ENCODE peak calls at places on chromosomes 11 and 22, in four cellular contexts. O, V, Y and N are unnamed samples.

GRCh38 chr11:2779981-2780849 is 80.4 kb upstream of the KCNQ1OT1 start:
- DNase-seq in O (no peak), V (no peak), Y (peak), N (no peak)

GRCh38 chr11:17978553-17979287 is 34.1 kb downstream of the SERGEF start:
- DNase-seq in O (peak), V (peak), Y (peak), N (no peak)

GRCh38 chr11:7655253-7656217 is 17.8 kb downstream of the CYB5R2 start:
- DNase-seq in O (no peak), V (no peak), Y (peak), N (no peak)

GRCh38 chr11:123300874-123301695 is 106.0 kb upstream of the CLMP start:
- DNase-seq in O (peak), V (no peak), Y (no peak), N (peak)

GRCh38 chr11:79363861-79364378 is 76.9 kb downstream of the TENM4 start:
- DNase-seq in O (no peak), V (no peak), Y (no peak), N (no peak)

GRCh38 chr11:134957540-134958335 is 545.7 kb upstream of the B3GAT1 start:
- DNase-seq in O (no peak), V (no peak), Y (no peak), N (no peak)

GRCh38 chr11:7977251-7977917 is 9.8 kb upstream of the EIF3F start:
- DNase-seq in O (peak), V (peak), Y (no peak), N (no peak)

GRCh38 chr11:41051919-41052630 is 407.4 kb downstream of the LRRC4C start:
- DNase-seq in O (no peak), V (no peak), Y (no peak), N (no peak)

GRCh38 chr11:120830092-120830491 is 193.8 kb upstream of the TBCEL start:
- DNase-seq in O (no peak), V (no peak), Y (no peak), N (no peak)

DNA sequence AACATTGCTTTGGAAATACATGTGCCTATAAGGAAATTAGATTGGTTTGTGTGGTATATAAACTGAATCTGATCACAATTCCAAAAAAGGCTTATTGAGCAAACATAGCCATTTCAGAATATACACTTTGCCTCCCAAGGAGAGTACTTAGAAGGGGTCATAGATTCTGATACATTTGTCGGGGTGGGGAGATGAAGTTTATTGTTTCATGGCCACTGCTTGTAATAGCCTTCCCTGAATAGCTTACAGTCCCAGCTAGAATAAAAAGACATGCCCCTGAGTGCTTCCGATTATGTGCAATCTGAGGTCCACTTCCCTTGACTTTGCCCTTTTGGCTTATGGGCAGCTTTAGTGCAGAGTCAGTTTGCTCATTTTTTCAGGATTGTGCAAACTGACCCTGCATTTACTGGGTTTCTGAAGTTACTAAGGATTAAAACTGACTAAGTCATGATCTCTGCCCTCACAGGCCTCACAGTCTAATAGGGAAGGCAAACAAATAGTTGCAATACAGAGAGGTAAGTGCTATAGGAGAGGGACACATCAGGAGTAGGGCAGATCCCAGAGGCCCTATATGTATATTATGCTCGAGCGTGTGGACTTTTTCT is 184.2 kb downstream of the BLID start:
- DNase-seq in O (no peak), V (no peak), Y (peak), N (no peak)
- TF ChIP-seq POLR2A in O (no peak), V (no peak), Y (peak), N (no peak)

GRCh38 chr11:13030857-13031256 is 21.7 kb downstream of the RASSF10 start:
- DNase-seq in O (no peak), V (no peak), Y (peak), N (no peak)
- TF ChIP-seq JUNB in O (no peak), V (no peak), Y (no peak), N (no peak)

GRCh38 chr11:19345519-19345847 is 104.7 kb upstream of the E2F8 start:
- DNase-seq in O (peak), V (no peak), Y (no peak), N (no peak)
- H3K4me3 ChIP-seq in O (peak), V (no peak), Y (no peak), N (peak)

GRCh38 chr22:39994566-39995345 is at the start of gene FAM83F:
- DNase-seq in O (no peak), V (peak), Y (no peak), N (no peak)
- TF ChIP-seq POLR2A in O (no peak), V (no peak), Y (no peak), N (no peak)